ENCODE peak calls at places on chromosome 13, in four cellular contexts. N, C, K and P are unnamed samples.

GRCh38 chr13:24280722-24281121 is 28.7 kb upstream of the C1QTNF9 start:
- DNase-seq in K (no peak), N (no peak), C (no peak), P (peak; percentile 38)

GRCh38 chr13:44380404-44381165 is 7.0 kb downstream of the SERP2 start:
- DNase-seq in K (no peak), N (no peak), C (no peak), P (no peak)

GRCh38 chr13:22173605-22174004 is 502.7 kb downstream of the FGF9 start:
- DNase-seq in C (no peak), N (no peak), K (peak; percentile 50), P (no peak)

GRCh38 chr13:93066187-93066586 is 160.4 kb upstream of the GPC6 start:
- DNase-seq in K (no peak), N (no peak), C (no peak), P (no peak)

GRCh38 chr13:75202981-75203380 is 279.0 kb downstream of the TBC1D4 start:
- DNase-seq in N (no peak), K (no peak), C (no peak), P (no peak)

GRCh38 chr13:110561335-110562033 is at the start of gene RAB20:
- DNase-seq in N (peak; percentile 90), C (peak; percentile 56), K (no peak), P (peak; percentile 93)

GRCh38 chr13:51764184-51765141 is 39.5 kb downstream of the DHRS12 start:
- DNase-seq in N (no peak), C (peak; percentile 44), K (peak; percentile 87), P (peak; percentile 89)

GRCh38 chr13:43405457-43405856 is 381.3 kb downstream of the ENOX1 start:
- DNase-seq in N (no peak), K (no peak), C (no peak), P (no peak)

GRCh38 chr13:36981156-36981743 is 17.9 kb downstream of the ALG5 start:
- DNase-seq in N (peak; percentile 56), K (no peak), C (no peak), P (no peak)

GRCh38 chr13:105937451-105937850 is 598.0 kb downstream of the EFNB2 start:
- DNase-seq in N (peak; percentile 32), C (no peak), K (no peak), P (no peak)

GRCh38 chr13:34933349-34933748 is 8.7 kb upstream of the NBEA start:
- DNase-seq in N (no peak), C (no peak), K (no peak), P (no peak)

GRCh38 chr13:34943675-34944634 is 1.9 kb downstream of the NBEA start:
- DNase-seq in C (no peak), K (no peak), N (no peak), P (no peak)

GRCh38 chr13:107324416-107325204 is 756.7 kb upstream of the ARGLU1 start:
- DNase-seq in C (no peak), K (no peak), N (no peak), P (no peak)

GRCh38 chr13:41697578-41697977 is 240.2 kb downstream of the RGCC start:
- DNase-seq in N (peak; percentile 25), C (no peak), K (no peak), P (no peak)

GRCh38 chr13:25112856-25113255 is 16.9 kb downstream of the PABPC3 start:
- DNase-seq in K (no peak), C (no peak), N (no peak), P (no peak)

GRCh38 chr13:110157718-110158117 is 149.2 kb downstream of the COL4A1 start:
- DNase-seq in K (no peak), N (no peak), C (no peak), P (no peak)

GRCh38 chr13:21619633-21620220 is 15.8 kb upstream of the MICU2 start:
- DNase-seq in K (no peak), N (no peak), C (no peak), P (no peak)

GRCh38 chr13:94464771-94465170 is 14.7 kb downstream of the DCT start:
- DNase-seq in C (no peak), N (no peak), K (no peak), P (no peak)

GRCh38 chr13:36493046-36493445 is 60.8 kb downstream of the CCNA1 start:
- DNase-seq in C (no peak), K (no peak), N (no peak), P (no peak)

GRCh38 chr13:29513002-29513980 is 82.2 kb downstream of the SLC7A1 start:
- DNase-seq in K (no peak), N (no peak), C (no peak), P (no peak)

GRCh38 chr13:44266305-44266704 is 107.3 kb upstream of the SERP2 start:
- DNase-seq in N (peak; percentile 11), C (no peak), K (no peak), P (peak; percentile 35)

GRCh38 chr13:63421113-63421512 is 2005.5 kb upstream of the PCDH20 start:
- DNase-seq in N (no peak), C (no peak), K (no peak), P (no peak)

GRCh38 chr13:25300861-25301346 is 521 bp upstream of the NUP58 start:
- DNase-seq in K (no peak), C (peak; percentile 25), N (peak; percentile 48), P (no peak)

GRCh38 chr13:34591801-34592454 is 350.1 kb upstream of the NBEA start:
- DNase-seq in N (no peak), C (no peak), K (no peak), P (no peak)

GRCh38 chr13:93309886-93310520 is 83.4 kb downstream of the GPC6 start:
- DNase-seq in N (no peak), C (no peak), K (peak; percentile 96), P (no peak)

GRCh38 chr13:59538512-59538911 is 625.2 kb downstream of the DIAPH3 start:
- DNase-seq in N (no peak), K (no peak), C (no peak), P (no peak)

GRCh38 chr13:52428295-52428694 is 22.1 kb downstream of the VPS36 start:
- DNase-seq in N (no peak), K (no peak), C (no peak), P (no peak)

GRCh38 chr13:73809561-73809960 is 324.6 kb downstream of the KLF12 start:
- DNase-seq in N (no peak), K (peak; percentile 43), C (no peak), P (no peak)

GRCh38 chr13:24632382-24633121 is 47.7 kb upstream of the ATP12A start:
- DNase-seq in N (no peak), K (no peak), C (no peak), P (no peak)

GRCh38 chr13:40251343-40252032 is 415.0 kb downstream of the FOXO1 start:
- DNase-seq in K (no peak), C (no peak), N (no peak), P (no peak)

GRCh38 chr13:51557875-51558604 is 26.2 kb upstream of the WDFY2 start:
- DNase-seq in N (no peak), C (no peak), K (peak; percentile 19), P (no peak)

GRCh38 chr13:96053003-96053703 is at the start of gene UGGT2:
- DNase-seq in C (no peak), N (peak; percentile 90), K (no peak), P (peak; percentile 97)

GRCh38 chr13:95698047-95698749 is 21.3 kb downstream of the DNAJC3 start:
- DNase-seq in C (no peak), K (no peak), N (peak; percentile 46), P (no peak)

GRCh38 chr13:114131581-114132418 is 623 bp downstream of the RASA3 start:
- DNase-seq in K (no peak), C (peak; percentile 50), N (peak; percentile 50), P (no peak)

GRCh38 chr13:96935971-96936370 is 58.3 kb downstream of the OXGR1 start:
- DNase-seq in C (no peak), K (no peak), N (no peak), P (no peak)

GRCh38 chr13:57314897-57315520 is 148.0 kb downstream of the PRR20E start:
- DNase-seq in N (peak; percentile 2), C (no peak), K (no peak), P (no peak)

GRCh38 chr13:32988588-32989256 is 27.5 kb upstream of the KL start:
- DNase-seq in C (no peak), K (no peak), N (no peak), P (no peak)
- H3K4me3 ChIP-seq in C (no peak overlapping the region), K (no peak overlapping the region), N (no peak overlapping the region), P (peak overlapping the region; percentile 18)

DNA sequence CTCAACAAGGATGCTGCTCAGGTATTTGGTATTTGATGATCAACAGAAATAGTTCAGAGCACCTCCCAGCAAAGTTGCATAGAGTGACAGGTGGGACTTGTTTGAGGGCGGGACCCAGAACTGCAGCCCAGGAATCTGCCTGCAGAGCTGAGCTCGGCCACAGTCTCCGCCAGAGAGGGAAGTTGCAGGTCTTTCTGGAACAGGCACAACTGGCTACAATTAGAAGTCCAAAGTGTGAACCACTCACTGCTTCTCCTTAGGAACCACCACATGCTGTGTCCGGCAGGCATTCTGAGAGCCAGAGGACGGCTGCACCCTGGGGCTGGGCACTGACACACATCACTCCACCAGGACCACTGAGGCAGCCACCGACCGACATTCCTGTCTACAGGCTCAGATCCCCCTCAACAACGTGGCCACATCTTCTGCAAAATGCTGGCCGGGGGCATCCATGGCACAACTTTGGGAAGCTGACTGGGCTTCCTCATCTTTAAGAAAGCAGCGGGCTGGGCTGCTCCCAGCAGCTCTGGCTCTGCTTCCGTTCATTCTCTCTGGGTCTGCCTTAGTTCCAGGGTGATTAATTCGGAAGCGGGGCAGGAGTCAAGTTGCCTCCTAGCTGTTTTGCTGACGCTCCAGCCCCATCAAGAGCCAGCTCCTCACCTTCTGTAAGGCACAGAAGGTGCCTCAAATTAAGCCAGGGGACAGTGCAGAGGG is 918 bp downstream of the SLC15A1 start:
- DNase-seq in N (peak; percentile 74), C (no peak), K (no peak), P (no peak)
- H3K4me3 ChIP-seq in N (peak overlapping the region; percentile 67), C (no peak overlapping the region), K (peak overlapping the region; percentile 52), P (peak overlapping the region; percentile 61)

GRCh38 chr13:27036236-27036981 is 135.2 kb downstream of the USP12 start:
- DNase-seq in K (no peak), N (no peak), C (no peak), P (no peak)
- H3K4me3 ChIP-seq in K (no peak overlapping the region), N (no peak overlapping the region), C (no peak overlapping the region), P (no peak overlapping the region)

GRCh38 chr13:71864981-71865857 is 1.8 kb downstream of the DACH1 start:
- DNase-seq in N (peak; percentile 62), C (no peak), K (no peak), P (no peak)
- H3K4me3 ChIP-seq in N (peak overlapping the region; percentile 72), C (peak overlapping the region; percentile 39), K (peak overlapping the region; percentile 53), P (peak overlapping the region; percentile 74)

DNA sequence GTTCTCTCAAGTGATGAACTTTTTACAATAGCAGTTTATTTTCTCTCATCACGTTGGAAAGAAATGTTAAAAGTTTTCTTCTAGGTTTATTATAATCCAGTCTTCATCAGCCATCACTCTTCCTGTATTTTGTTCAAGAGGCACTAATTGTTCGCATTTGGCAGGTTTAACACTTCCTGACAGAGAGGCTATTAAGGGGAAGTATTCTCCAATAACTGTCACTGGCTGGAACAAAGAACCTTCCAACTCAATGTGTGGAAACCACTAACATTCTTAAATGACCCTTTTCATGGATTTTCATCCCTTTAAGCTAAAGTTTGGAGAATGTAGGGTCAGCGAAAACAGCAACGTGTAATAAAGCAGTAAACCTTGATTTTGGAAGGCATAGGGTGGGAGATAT is 145.1 kb downstream of the PCCA start:
- DNase-seq in N (no peak), K (no peak), C (no peak), P (no peak)
- H3K4me3 ChIP-seq in N (no peak overlapping the region), K (no peak overlapping the region), C (no peak overlapping the region), P (no peak overlapping the region)